ENCODE peak calls at places on chromosomes 11 and 22, in seven cellular contexts. N is osteoblast, A is AG04450, C is stomach, M is endodermal cell, D is suprapubic skin, O is esophagus muscularis mucosa. W is an unnamed sample.

GRCh38 chr22:43407591-43407990 is 4.2 kb upstream of the MPPED1 start:
- DNase-seq in A (no peak), C (no peak), M (no peak), O (no peak), N (no peak), D (no peak), W (no peak)

GRCh38 chr11:57054782-57055181 is 66.1 kb downstream of the OR5AK2 start:
- DNase-seq in C (no peak), N (no peak), A (no peak), O (no peak), M (no peak), D (no peak), W (no peak)

GRCh38 chr11:116136987-116137674 is 632.9 kb upstream of the CADM1 start:
- DNase-seq in D (no peak), O (peak; percentile 83), N (no peak), A (no peak), M (peak; percentile 55), C (no peak), W (no peak)

GRCh38 chr11:115306703-115307102 is 197.5 kb downstream of the CADM1 start:
- DNase-seq in C (no peak), D (no peak), M (no peak), N (no peak), A (no peak), O (no peak), W (no peak)

GRCh38 chr22:29716814-29717213 is 3.0 kb upstream of the CABP7 start:
- DNase-seq in A (peak; percentile 45), N (peak; percentile 99), D (no peak), M (peak; percentile 97), C (peak; percentile 57), O (no peak), W (no peak)

GRCh38 chr11:133409799-133410198 is 122.5 kb downstream of the OPCML start:
- DNase-seq in M (no peak), A (no peak), N (no peak), C (no peak), O (peak; percentile 77), D (no peak), W (no peak)

GRCh38 chr22:38413085-38414008 is 41.7 kb downstream of the KCNJ4 start:
- DNase-seq in C (peak; percentile 41), D (peak; percentile 61), O (peak; percentile 72), A (no peak), M (peak; percentile 40), N (peak; percentile 94), W (no peak)

GRCh38 chr22:31962392-31963113 is 18.2 kb downstream of the YWHAH start:
- DNase-seq in N (no peak), D (no peak), C (no peak), O (no peak), M (no peak), A (no peak), W (no peak)

GRCh38 chr22:17795661-17796548 is 21.6 kb upstream of the BID start:
- DNase-seq in N (no peak), A (no peak), M (no peak), D (no peak), O (no peak), C (no peak), W (peak; percentile 82)

GRCh38 chr22:30733081-30733680 is 38.5 kb downstream of the OSBP2 start:
- DNase-seq in D (peak; percentile 16), M (no peak), O (no peak), A (peak; percentile 20), C (no peak), N (peak; percentile 80), W (no peak)

GRCh38 chr22:31085493-31085824 is 4.3 kb downstream of the SMTN start:
- DNase-seq in C (no peak), D (no peak), A (no peak), N (peak; percentile 68), M (peak; percentile 73), O (no peak), W (no peak)

GRCh38 chr11:68271023-68271780 is 571 bp downstream of the C11orf24 start:
- DNase-seq in C (peak; percentile 61), A (peak; percentile 61), N (peak; percentile 96), M (peak; percentile 84), D (peak; percentile 78), O (no peak), W (peak; percentile 72)

GRCh38 chr11:8870461-8871282 is 40.3 kb upstream of the AKIP1 start:
- DNase-seq in M (peak; percentile 90), C (peak; percentile 75), N (peak; percentile 87), O (no peak), D (peak; percentile 75), A (peak; percentile 29), W (peak; percentile 26)

GRCh38 chr11:117204283-117205080 is 5.3 kb downstream of the TAGLN start:
- DNase-seq in N (peak; percentile 46), O (no peak), M (peak; percentile 53), A (no peak), C (no peak), D (no peak), W (no peak)

GRCh38 chr22:29733362-29734322 is 13.8 kb downstream of the CABP7 start:
- DNase-seq in O (no peak), N (peak; percentile 85), C (no peak), M (no peak), A (no peak), D (no peak), W (peak; percentile 42)

GRCh38 chr11:77117485-77117884 is 10.6 kb upstream of the MYO7A start:
- DNase-seq in M (no peak), A (no peak), O (no peak), C (no peak), D (no peak), N (no peak), W (no peak)

GRCh38 chr22:19941365-19942070 is at the start of the genes COMT and TXNRD2:
- DNase-seq in D (peak; percentile 80), O (no peak), A (no peak), C (peak; percentile 81), M (no peak), N (peak; percentile 97), W (peak; percentile 83)

GRCh38 chr11:105718641-105719040 is 108.8 kb downstream of the GRIA4 start:
- DNase-seq in D (no peak), C (no peak), M (no peak), O (no peak), A (no peak), N (no peak), W (no peak)

GRCh38 chr11:19561011-19561410 is 151.6 kb upstream of the NAV2 start:
- DNase-seq in D (no peak), A (no peak), O (no peak), C (no peak), N (no peak), M (no peak), W (no peak)

GRCh38 chr11:19557720-19558140 is 154.9 kb upstream of the NAV2 start:
- DNase-seq in C (peak; percentile 81), M (peak; percentile 97), A (peak; percentile 38), D (peak; percentile 87), N (peak; percentile 93), O (no peak), W (peak; percentile 33)

GRCh38 chr11:19558189-19558986 is 154.2 kb upstream of the NAV2 start:
- DNase-seq in O (no peak), N (no peak), A (no peak), M (no peak), D (no peak), C (no peak), W (no peak)

GRCh38 chr11:19560156-19560555 is 152.5 kb upstream of the NAV2 start:
- DNase-seq in N (no peak), A (no peak), C (no peak), M (no peak), O (no peak), D (no peak), W (no peak)

DNA sequence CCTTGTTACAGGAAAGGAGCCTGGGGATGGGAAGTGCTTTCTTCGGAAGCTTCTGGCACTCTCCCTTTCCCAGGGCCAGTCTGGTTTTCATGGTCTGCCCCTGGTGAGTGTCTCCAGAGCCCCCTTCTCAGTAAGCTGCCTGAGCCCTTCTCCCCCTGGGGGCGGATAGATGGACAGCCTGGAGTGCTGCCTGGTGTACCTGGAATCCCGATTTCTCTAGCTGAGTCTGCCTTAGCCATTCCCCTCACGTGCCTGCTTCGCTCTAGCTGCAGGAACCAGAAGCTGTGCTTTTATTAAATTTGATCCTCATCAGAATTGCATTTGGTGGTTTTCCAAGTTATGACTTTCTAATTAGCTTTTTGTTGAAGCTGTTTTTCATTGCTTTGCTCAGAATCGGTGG is 152.9 kb upstream of the NAV2 start:
- DNase-seq in C (no peak), N (no peak), O (no peak), M (no peak), D (no peak), A (no peak), W (no peak)
- TF ChIP-seq CTCF in C (no peak), N (no peak), O (no peak), M (peak; percentile 39), D (no peak), A (no peak), W (no peak)

DNA sequence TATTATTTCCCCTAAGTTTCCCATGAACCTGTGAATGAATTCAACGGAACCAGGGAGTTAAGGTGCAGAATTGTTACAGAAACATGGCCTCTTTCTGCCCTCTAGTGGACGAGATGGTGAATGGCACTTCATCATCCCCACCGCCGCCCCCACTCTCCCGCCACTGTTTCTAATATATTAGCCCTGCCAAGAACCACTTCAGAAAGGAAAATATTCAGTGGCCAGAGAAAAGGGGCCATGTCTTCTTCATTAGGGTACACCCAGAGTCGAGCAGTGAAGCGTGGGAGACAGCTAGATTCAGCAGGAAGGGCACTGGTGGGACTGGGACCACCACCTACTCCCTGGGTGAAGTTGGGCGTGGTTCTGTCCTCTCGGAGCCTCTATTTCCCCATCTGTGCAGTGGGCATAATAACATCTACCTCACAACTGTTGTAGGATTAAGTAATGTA is 46.4 kb upstream of the SYT13 start:
- DNase-seq in O (peak; percentile 90), M (peak; percentile 79), A (no peak), C (peak; percentile 45), D (no peak), N (peak; percentile 81), W (no peak)
- H3K4me3 ChIP-seq in O (peak overlapping the region; percentile 28), M (no peak overlapping the region), A (no peak overlapping the region), C (peak overlapping the region; percentile 23), D (no peak overlapping the region), N (peak overlapping the region; percentile 61), W (no peak overlapping the region)

GRCh38 chr11:118607401-118608267 is at the start of gene PHLDB1:
- DNase-seq in M (peak; percentile 85), C (peak; percentile 46), D (peak; percentile 83), A (no peak), N (peak; percentile 91), O (no peak), W (peak; percentile 33)
- H3K27me3 ChIP-seq in M (peaks cover 74% of the 10 kb centered on the region), C (peaks cover 34% of the 10 kb centered on the region), D (peaks cover 5% of the 10 kb centered on the region), A (no peaks in the 10 kb centered on the region), N (no peaks in the 10 kb centered on the region), O (no peaks in the 10 kb centered on the region), W (peaks cover 8% of the 10 kb centered on the region)

GRCh38 chr11:65549088-65549487 is 9.1 kb downstream of the LTBP3 start:
- DNase-seq in O (no peak), M (no peak), N (no peak), C (no peak), A (no peak), D (no peak), W (no peak)

GRCh38 chr11:65553301-65554001 is 4.7 kb downstream of the LTBP3 start:
- DNase-seq in M (peak; percentile 89), A (no peak), C (no peak), O (no peak), D (no peak), N (no peak), W (peak; percentile 68)

GRCh38 chr11:65554057-65554818 is 3.9 kb downstream of the LTBP3 start:
- DNase-seq in M (no peak), A (no peak), O (no peak), N (no peak), D (no peak), C (no peak), W (no peak)

GRCh38 chr11:65552413-65552951 is 5.7 kb downstream of the LTBP3 start:
- DNase-seq in M (peak; percentile 65), N (no peak), C (no peak), O (no peak), D (no peak), A (no peak), W (no peak)

GRCh38 chr11:65551572-65552398 is 6.4 kb downstream of the LTBP3 start:
- DNase-seq in O (no peak), A (no peak), D (no peak), N (peak; percentile 88), C (peak; percentile 81), M (peak; percentile 92), W (peak; percentile 84)
- TF ChIP-seq CTCF in O (peak; percentile 43), A (peak; percentile 40), D (no peak), N (peak; percentile 49), C (no peak), M (peak; percentile 80), W (peak; percentile 87)